ENCODE peak calls at places on chromosomes 4 and X, in five cellular contexts. G, U, X, O and B are unnamed samples.

GRCh38 chr4:6563935-6564645 is 10.9 kb upstream of the MAN2B2 start:
- DNase-seq in X (no peak), G (no peak), U (no peak), O (no peak), B (no peak)

GRCh38 chr4:136831553-136831952 is 700.7 kb downstream of the PCDH18 start:
- DNase-seq in X (peak), G (no peak), U (no peak), O (no peak), B (no peak)

GRCh38 chr4:42915484-42915883 is 23.0 kb downstream of the GRXCR1 start:
- DNase-seq in X (no peak), O (no peak), G (no peak), U (no peak), B (no peak)

GRCh38 chr4:16663722-16664121 is 234.7 kb downstream of the LDB2 start:
- DNase-seq in G (no peak), O (no peak), X (peak), U (no peak), B (no peak)

GRCh38 chrX:123976671-123977316 is 15.3 kb downstream of the STAG2 start:
- DNase-seq in O (no peak), X (peak), U (no peak), G (no peak), B (no peak)

GRCh38 chr4:80011636-80012236 is 61.3 kb downstream of the ANTXR2 start:
- DNase-seq in U (no peak), G (no peak), X (no peak), O (no peak), B (no peak)

GRCh38 chrX:16839852-16840460 is 30.2 kb downstream of the RBBP7 start:
- DNase-seq in X (peak), G (no peak), O (peak), U (no peak), B (no peak)

GRCh38 chrX:56947695-56948094 is 47.6 kb downstream of the SPIN3 start:
- DNase-seq in X (no peak), O (no peak), G (no peak), U (no peak), B (no peak)

GRCh38 chr4:1357356-1358248 is 10.6 kb downstream of the UVSSA start:
- DNase-seq in O (no peak), U (no peak), X (no peak), G (no peak), B (no peak)

GRCh38 chr4:99856166-99856565 is 38.1 kb downstream of the LAMTOR3 start:
- DNase-seq in O (no peak), G (no peak), X (no peak), U (no peak), B (no peak)

GRCh38 chr4:28073860-28074555 is 1213.4 kb downstream of the STIM2 start:
- DNase-seq in X (peak), G (no peak), O (no peak), U (no peak), B (no peak)

GRCh38 chrX:74458738-74459137 is 37.4 kb downstream of the SLC16A2 start:
- DNase-seq in O (no peak), G (no peak), U (no peak), X (peak), B (no peak)

GRCh38 chr4:2934077-2934812 is 29.0 kb downstream of the NOP14 start:
- DNase-seq in G (peak), U (peak), X (peak), O (peak), B (no peak)

GRCh38 chrX:40773809-40774208 is 38.5 kb upstream of the MED14 start:
- DNase-seq in O (peak), U (no peak), X (peak), G (no peak), B (no peak)

GRCh38 chr4:73109493-73109892 is 40.0 kb upstream of the COX18 start:
- DNase-seq in U (no peak), O (no peak), X (no peak), G (no peak), B (no peak)

GRCh38 chrX:30150196-30150895 is 65.0 kb upstream of the MAGEB2 start:
- DNase-seq in G (no peak), O (no peak), X (no peak), U (no peak), B (no peak)

GRCh38 chr4:60657041-60657440 is 543.1 kb upstream of the ADGRL3 start:
- DNase-seq in O (no peak), G (no peak), X (no peak), U (no peak), B (no peak)

GRCh38 chrX:134484039-134484438 is 24.1 kb downstream of the HPRT1 start:
- DNase-seq in G (no peak), O (no peak), U (no peak), X (peak), B (no peak)

GRCh38 chr4:140695483-140695882 is 60.7 kb downstream of the TBC1D9 start:
- DNase-seq in G (no peak), U (no peak), O (no peak), X (no peak), B (no peak)

GRCh38 chr4:120555058-120555457 is 367.5 kb downstream of the PRDM5 start:
- DNase-seq in X (no peak), G (no peak), O (no peak), U (no peak), B (no peak)

GRCh38 chr4:115113382-115114106 is at the start of gene NDST4:
- DNase-seq in U (no peak), O (no peak), X (peak), G (no peak), B (no peak)

GRCh38 chrX:109863811-109864210 is 130.8 kb upstream of the ACSL4 start:
- DNase-seq in U (no peak), G (no peak), X (no peak), O (no peak), B (no peak)

GRCh38 chr4:40316782-40317635 is 18.1 kb upstream of the CHRNA9 start:
- DNase-seq in U (peak), G (no peak), X (peak), O (peak), B (peak)

GRCh38 chr4:22480928-22481327 is 34.9 kb downstream of the ADGRA3 start:
- DNase-seq in X (no peak), U (no peak), G (no peak), O (no peak), B (no peak)

GRCh38 chr4:147009875-147010274 is 64.2 kb upstream of the TTC29 start:
- DNase-seq in X (no peak), O (no peak), U (no peak), G (no peak), B (no peak)

GRCh38 chrX:139889760-139890159 is 43.1 kb downstream of the ATP11C start:
- DNase-seq in G (no peak), X (peak), U (no peak), O (no peak), B (no peak)

GRCh38 chr4:118034061-118034785 is at the start of gene NDST3:
- DNase-seq in O (peak), G (peak), U (peak), X (peak), B (peak)

GRCh38 chr4:125736057-125736456 is 421.3 kb downstream of the FAT4 start:
- DNase-seq in O (no peak), G (no peak), U (no peak), X (peak), B (no peak)

GRCh38 chr4:52106701-52107100 is 55.6 kb downstream of the SPATA18 start:
- DNase-seq in O (no peak), U (no peak), G (no peak), X (peak), B (no peak)

GRCh38 chr4:52107336-52107735 is 56.2 kb downstream of the SPATA18 start:
- DNase-seq in X (no peak), G (no peak), O (no peak), U (no peak), B (no peak)

GRCh38 chr4:52106142-52106541 is 55.0 kb downstream of the SPATA18 start:
- DNase-seq in U (no peak), X (peak), G (no peak), O (no peak), B (no peak)

GRCh38 chr4:52110171-52110570 is 59.1 kb downstream of the SPATA18 start:
- DNase-seq in X (no peak), G (no peak), O (no peak), U (no peak), B (no peak)

DNA sequence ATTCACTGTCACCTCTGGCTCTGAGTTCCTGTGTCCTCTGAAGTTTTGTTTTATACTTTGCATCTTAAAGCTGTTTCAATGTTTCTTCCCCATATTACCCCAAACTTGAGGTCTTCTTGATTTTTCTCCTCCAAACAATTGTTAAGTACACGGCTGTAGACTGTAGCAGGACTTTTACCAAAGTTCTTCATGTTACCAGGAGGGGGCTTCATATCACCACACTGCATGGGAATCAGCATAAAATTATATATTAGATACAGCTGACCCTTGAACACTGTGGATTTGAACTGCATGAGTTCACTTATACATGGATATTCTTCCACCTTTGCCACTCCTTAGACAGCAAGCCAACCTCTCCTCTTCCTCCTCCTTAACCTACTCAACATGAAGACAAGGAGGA is 56.6 kb downstream of the SPATA18 start:
- DNase-seq in X (peak), G (no peak), O (no peak), U (no peak), B (no peak)
- TF ChIP-seq CTCF in X (peak), G (no peak), O (no peak), U (no peak), B (peak)

GRCh38 chr4:10736895-10737294 is 52.3 kb upstream of the CLNK start:
- DNase-seq in G (no peak), X (no peak), O (no peak), U (no peak), B (no peak)

GRCh38 chr4:10736266-10736665 is 51.7 kb upstream of the CLNK start:
- DNase-seq in O (no peak), U (no peak), X (no peak), G (no peak), B (no peak)

GRCh38 chr4:10734697-10735096 is 50.1 kb upstream of the CLNK start:
- DNase-seq in O (no peak), X (no peak), G (no peak), U (no peak), B (no peak)

GRCh38 chr4:10738826-10739489 is 54.4 kb upstream of the CLNK start:
- DNase-seq in U (no peak), G (no peak), O (no peak), X (no peak), B (no peak)

DNA sequence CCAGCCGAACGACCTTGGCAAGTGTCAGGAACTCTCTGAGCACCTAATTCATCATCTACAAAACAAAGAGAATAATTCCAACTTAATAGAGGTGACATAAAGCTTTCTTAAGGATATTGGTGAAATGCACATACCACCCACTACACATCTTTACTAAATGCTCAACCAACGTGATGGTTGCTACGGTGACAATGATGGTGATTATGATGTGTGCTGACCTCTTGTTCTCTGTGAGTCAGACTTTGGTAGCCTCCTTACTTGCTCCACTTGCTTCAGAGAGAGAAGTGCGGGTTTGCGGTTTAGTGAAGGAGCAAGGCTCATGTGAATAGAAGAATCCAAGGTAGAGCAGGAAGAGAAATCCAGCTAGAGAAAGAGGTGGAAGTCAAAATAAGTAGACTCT is 52.8 kb upstream of the CLNK start:
- DNase-seq in G (no peak), X (no peak), O (no peak), U (no peak), B (no peak)
- TF ChIP-seq CTCF in G (no peak), X (no peak), O (no peak), U (no peak), B (no peak)

DNA sequence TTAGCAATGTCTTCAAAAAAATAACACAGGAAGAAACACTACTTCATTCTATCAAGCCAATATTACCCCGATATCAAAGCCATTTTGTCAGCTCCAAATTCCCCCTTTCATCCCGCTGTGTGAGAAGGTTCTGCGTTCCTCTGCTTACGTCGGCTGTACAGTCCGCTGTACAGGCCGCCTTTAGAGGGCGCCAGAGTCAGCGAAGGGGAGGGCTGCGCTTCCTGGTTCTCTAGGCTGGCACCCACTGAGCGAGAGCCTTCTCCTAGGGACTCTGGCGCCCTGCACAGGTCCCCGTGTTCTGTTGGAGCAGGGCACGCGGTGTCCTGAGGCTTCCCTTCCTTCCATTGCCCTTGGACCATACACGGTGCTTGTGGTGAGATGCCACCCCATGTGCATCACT is 25.3 kb upstream of the CT45A1 start:
- DNase-seq in U (no peak), X (peak), G (no peak), O (no peak), B (no peak)
- TF ChIP-seq CTCF in U (no peak), X (peak), G (no peak), O (no peak), B (peak)

GRCh38 chrX:29039501-29039900 is 452.3 kb downstream of the IL1RAPL1 start:
- DNase-seq in O (no peak), X (no peak), G (no peak), U (no peak), B (no peak)

GRCh38 chrX:29042341-29042740 is 455.1 kb downstream of the IL1RAPL1 start:
- DNase-seq in X (no peak), U (no peak), G (no peak), O (no peak), B (no peak)

GRCh38 chrX:29040160-29040559 is 452.9 kb downstream of the IL1RAPL1 start:
- DNase-seq in G (no peak), O (no peak), X (no peak), U (no peak), B (no peak)

GRCh38 chrX:29043751-29044150 is 456.5 kb downstream of the IL1RAPL1 start:
- DNase-seq in O (no peak), U (no peak), G (no peak), X (no peak), B (no peak)

GRCh38 chrX:29044802-29045201 is 457.6 kb downstream of the IL1RAPL1 start:
- DNase-seq in U (no peak), O (no peak), G (no peak), X (peak), B (no peak)
- TF ChIP-seq CTCF in U (no peak), O (no peak), G (no peak), X (peak), B (peak)

DNA sequence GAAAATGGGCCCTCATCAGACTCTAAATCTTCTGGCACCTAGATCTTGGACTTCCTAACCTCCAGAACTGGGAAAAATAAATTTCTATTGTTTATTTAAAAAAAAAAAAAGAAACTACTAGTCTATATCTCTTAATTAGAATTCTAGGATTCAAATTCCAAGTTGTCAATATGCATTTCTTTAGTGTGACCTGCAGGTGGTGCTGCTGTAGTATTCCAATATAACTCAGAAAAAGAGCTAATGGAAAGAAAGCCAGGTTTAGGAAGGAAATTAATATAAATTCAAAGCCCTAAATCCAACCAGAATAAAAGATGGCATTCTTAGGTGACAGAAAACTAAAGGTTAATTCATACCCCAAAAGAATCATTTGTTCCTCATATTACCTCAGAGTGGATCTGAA is 80.0 kb upstream of the NALF2 start:
- DNase-seq in U (no peak), O (no peak), X (peak), G (no peak), B (no peak)
- TF ChIP-seq CTCF in U (no peak), O (no peak), X (peak), G (no peak), B (peak)

DNA sequence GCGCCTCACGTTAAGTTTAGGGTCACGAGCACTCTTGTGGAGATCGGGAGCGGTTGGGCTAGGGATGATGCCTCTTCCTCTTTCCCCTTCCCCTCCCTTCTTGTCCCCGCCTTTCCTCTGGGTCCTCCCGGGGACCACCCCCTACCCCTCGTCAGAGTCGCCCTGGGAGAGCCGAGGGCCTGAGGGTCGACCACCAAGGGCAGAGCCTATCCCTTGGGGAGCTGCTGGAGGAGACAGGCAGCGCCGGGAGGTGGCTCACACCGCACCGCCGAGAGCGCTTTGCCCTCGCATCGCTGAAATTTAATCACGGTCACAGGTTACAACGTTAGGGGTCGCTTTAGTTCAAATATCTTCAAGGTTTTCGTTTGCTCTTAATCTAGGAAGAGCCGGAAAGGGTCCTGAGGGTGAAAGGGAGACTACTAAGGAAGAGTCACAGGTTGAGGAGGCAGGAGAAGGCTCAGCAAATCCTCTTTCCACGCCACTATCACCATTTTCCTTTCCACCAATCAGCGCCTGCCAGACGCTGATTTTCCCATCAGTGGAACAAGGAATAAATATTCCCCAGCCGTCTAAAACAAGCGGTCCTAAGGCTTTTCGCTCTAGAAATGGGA is 529 bp upstream of the SNCA start:
- DNase-seq in O (peak), U (peak), X (peak), G (no peak), B (peak)
- TF ChIP-seq CTCF in O (no peak), U (no peak), X (no peak), G (no peak), B (peak)

GRCh38 chrX:79336869-79337815 is 30.0 kb downstream of the ITM2A start:
- DNase-seq in X (peak), U (no peak), O (no peak), G (no peak), B (no peak)
- TF ChIP-seq CTCF in X (no peak), U (no peak), O (no peak), G (no peak), B (no peak)

GRCh38 chr4:98546910-98547544 is 111.4 kb downstream of the TSPAN5 start:
- DNase-seq in O (peak), X (peak), U (no peak), G (no peak), B (no peak)
- TF ChIP-seq CTCF in O (no peak), X (peak), U (no peak), G (no peak), B (no peak)

GRCh38 chr4:88291003-88291402 is 6.6 kb upstream of the PPM1K start:
- DNase-seq in O (peak), X (no peak), G (no peak), U (no peak), B (no peak)

GRCh38 chr4:88284378-88285234 is at the start of gene PPM1K:
- DNase-seq in U (peak), X (peak), G (peak), O (peak), B (peak)

GRCh38 chr4:88283661-88284377 is 542 bp downstream of the PPM1K start:
- DNase-seq in U (peak), O (peak), X (peak), G (peak), B (peak)

GRCh38 chr4:88285235-88285505 is 809 bp upstream of the PPM1K start:
- DNase-seq in U (no peak), G (no peak), O (no peak), X (no peak), B (no peak)

GRCh38 chr4:88286897-88287296 is 2.5 kb upstream of the PPM1K start:
- DNase-seq in X (no peak), O (no peak), U (no peak), G (no peak), B (no peak)
- TF ChIP-seq CTCF in X (no peak), O (no peak), U (no peak), G (no peak), B (no peak)

DNA sequence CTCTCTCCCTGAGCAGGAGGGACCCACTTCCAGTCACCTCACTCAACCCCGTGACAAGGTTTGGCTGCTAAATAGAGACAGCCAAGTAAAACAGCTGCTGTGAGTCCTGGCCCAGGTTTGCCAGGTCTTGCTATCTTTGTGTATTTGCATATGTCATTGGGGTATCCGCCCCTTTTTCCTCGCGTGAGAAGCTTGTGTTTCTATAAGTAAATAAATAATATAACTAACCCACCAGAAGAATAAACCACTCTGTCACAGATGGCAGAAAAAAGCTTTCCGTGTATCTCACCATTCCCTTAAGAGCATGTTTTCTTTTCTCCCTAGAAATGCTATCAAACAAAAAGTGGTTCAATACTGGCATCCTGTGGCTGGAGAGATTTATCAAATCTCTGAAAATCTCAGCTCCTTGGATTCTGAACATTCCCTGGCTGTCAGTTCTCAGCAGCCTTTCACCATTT is 66.8 kb downstream of the SLC7A11 start:
- DNase-seq in X (no peak), U (no peak), G (no peak), O (no peak), B (no peak)
- TF ChIP-seq CTCF in X (no peak), U (no peak), G (no peak), O (no peak), B (peak)